ENCODE peak calls at places on chromosomes 5 and 9, in four cellular contexts. D, P, N and K are unnamed samples.

GRCh38 chr5:107401470-107402085 is 269.2 kb downstream of the EFNA5 start:
- DNase-seq in N (no peak), D (no peak), P (no peak), K (no peak)

GRCh38 chr9:114911167-114911821 is 19.1 kb downstream of the TNFSF8 start:
- DNase-seq in P (peak), N (no peak), D (peak), K (no peak)

GRCh38 chr9:136570916-136571315 is 25.1 kb upstream of the NOTCH1 start:
- DNase-seq in N (no peak), D (no peak), P (no peak), K (no peak)

GRCh38 chr5:102561894-102562760 is 63.3 kb upstream of the SLCO6A1 start:
- DNase-seq in D (peak), P (no peak), N (peak), K (no peak)

GRCh38 chr5:75588666-75589065 is 22.6 kb upstream of the ANKDD1B start:
- DNase-seq in P (no peak), D (no peak), N (no peak), K (no peak)

GRCh38 chr5:152634596-152634995 is 229.5 kb upstream of the NMUR2 start:
- DNase-seq in N (no peak), D (no peak), P (peak), K (peak)

GRCh38 chr5:141637693-141638419 is 1.1 kb downstream of the RELL2 start:
- DNase-seq in P (peak), D (peak), N (peak), K (no peak)

GRCh38 chr9:98411981-98412561 is 156.6 kb upstream of the TBC1D2 start:
- DNase-seq in P (no peak), N (no peak), D (no peak), K (no peak)

GRCh38 chr5:155004138-155004744 is 9.3 kb upstream of the KIF4B start:
- DNase-seq in D (peak), P (peak), N (no peak), K (no peak)

GRCh38 chr9:87834357-87834756 is 48.3 kb upstream of the SPATA31E1 start:
- DNase-seq in N (no peak), D (peak), P (peak), K (no peak)

GRCh38 chr9:136854113-136854841 is 2.1 kb downstream of the MAMDC4 start:
- DNase-seq in N (peak), P (no peak), D (no peak), K (no peak)

GRCh38 chr5:169906745-169907649 is 73.3 kb downstream of the INSYN2B start:
- DNase-seq in N (no peak), P (no peak), D (peak), K (no peak)

GRCh38 chr9:92242115-92242778 is 51.2 kb downstream of the IARS1 start:
- DNase-seq in D (no peak), N (no peak), P (peak), K (no peak)

GRCh38 chr5:685262-686171 is 7.6 kb downstream of the TPPP start:
- DNase-seq in P (no peak), N (peak), D (no peak), K (no peak)

GRCh38 chr5:116289276-116289675 is 204.5 kb downstream of the COMMD10 start:
- DNase-seq in D (no peak), P (no peak), N (no peak), K (no peak)

GRCh38 chr9:134704499-134704898 is 62.9 kb downstream of the COL5A1 start:
- DNase-seq in N (no peak), D (no peak), P (no peak), K (no peak)

GRCh38 chr9:26725573-26725972 is 167.0 kb downstream of the CAAP1 start:
- DNase-seq in N (no peak), P (no peak), D (no peak), K (no peak)

GRCh38 chr5:9562101-9562500 is 16.2 kb upstream of the SEMA5A start:
- DNase-seq in N (no peak), D (peak), P (no peak), K (no peak)

GRCh38 chr5:178667109-178667508 is 40.3 kb upstream of the CLK4 start:
- DNase-seq in N (no peak), P (peak), D (no peak), K (no peak)

GRCh38 chr9:109771796-109772525 is 8.0 kb upstream of the PALM2AKAP2 start:
- DNase-seq in P (peak), N (no peak), D (no peak), K (no peak)

GRCh38 chr5:10590226-10591047 is 26.6 kb downstream of the ANKRD33B start:
- DNase-seq in P (no peak), D (no peak), N (no peak), K (no peak)

GRCh38 chr9:115204827-115205506 is 87.0 kb upstream of the TNC start:
- DNase-seq in P (no peak), D (no peak), N (no peak), K (no peak)

GRCh38 chr9:133573791-133574515 is 35.2 kb downstream of the FAM163B start:
- DNase-seq in D (no peak), P (no peak), N (no peak), K (no peak)

GRCh38 chr9:137892424-137893191 is 15.0 kb downstream of the CACNA1B start:
- DNase-seq in N (no peak), D (no peak), P (no peak), K (no peak)

GRCh38 chr5:138453630-138454029 is 11.6 kb upstream of the EGR1 start:
- DNase-seq in P (no peak), N (peak), D (no peak), K (no peak)

GRCh38 chr9:97954550-97954989 is 16.6 kb upstream of the HEMGN start:
- DNase-seq in N (no peak), D (no peak), P (peak), K (no peak)

GRCh38 chr5:80784451-80784850 is 129.7 kb upstream of the DHFR start:
- DNase-seq in N (no peak), D (no peak), P (no peak), K (no peak)

DNA sequence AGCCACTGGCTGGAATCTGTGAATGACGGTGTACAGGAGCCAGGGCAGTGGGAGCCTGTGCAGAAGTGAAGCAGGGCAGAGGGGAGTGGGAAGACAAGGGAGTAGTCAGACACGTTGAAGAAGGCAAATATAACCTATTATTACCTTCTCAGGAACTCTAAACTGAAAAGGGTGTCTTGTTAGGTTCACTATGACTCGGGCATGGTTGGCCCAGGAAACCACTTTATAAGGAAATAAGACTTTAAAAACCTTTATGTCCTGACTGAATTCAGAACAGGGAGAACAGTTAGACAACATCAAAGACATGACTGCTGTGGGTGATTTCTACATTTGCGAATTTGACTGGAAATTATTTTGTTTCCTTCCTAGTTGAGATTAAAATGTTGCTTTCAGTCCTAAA is 107.5 kb downstream of the ACER2 start:
- DNase-seq in D (no peak), N (no peak), P (no peak), K (no peak)
- H3K27ac ChIP-seq in D (no peak), N (no peak), P (no peak), K (peak)

GRCh38 chr5:150651924-150652688 is 8.9 kb upstream of the MYOZ3 start:
- DNase-seq in P (no peak), D (no peak), N (no peak), K (no peak)
- H3K27ac ChIP-seq in P (no peak), D (no peak), N (no peak), K (no peak)

GRCh38 chr9:95436416-95436815 is 80.4 kb downstream of the PTCH1 start:
- DNase-seq in D (no peak), N (no peak), P (no peak), K (no peak)

GRCh38 chr9:95440447-95440846 is 76.3 kb downstream of the PTCH1 start:
- DNase-seq in P (no peak), N (no peak), D (no peak), K (no peak)

GRCh38 chr9:95441081-95441480 is 75.7 kb downstream of the PTCH1 start:
- DNase-seq in D (no peak), N (no peak), P (no peak), K (no peak)

GRCh38 chr9:95437559-95437958 is 79.2 kb downstream of the PTCH1 start:
- DNase-seq in P (no peak), D (no peak), N (no peak), K (no peak)

GRCh38 chr9:95438958-95439357 is 77.8 kb downstream of the PTCH1 start:
- DNase-seq in P (no peak), D (no peak), N (no peak), K (no peak)
- H3K27ac ChIP-seq in P (no peak), D (no peak), N (no peak), K (no peak)

GRCh38 chr5:7395432-7396168 is at the start of gene ADCY2:
- DNase-seq in P (no peak), D (no peak), N (peak), K (no peak)
- H3K27ac ChIP-seq in P (no peak), D (no peak), N (no peak), K (peak)

DNA sequence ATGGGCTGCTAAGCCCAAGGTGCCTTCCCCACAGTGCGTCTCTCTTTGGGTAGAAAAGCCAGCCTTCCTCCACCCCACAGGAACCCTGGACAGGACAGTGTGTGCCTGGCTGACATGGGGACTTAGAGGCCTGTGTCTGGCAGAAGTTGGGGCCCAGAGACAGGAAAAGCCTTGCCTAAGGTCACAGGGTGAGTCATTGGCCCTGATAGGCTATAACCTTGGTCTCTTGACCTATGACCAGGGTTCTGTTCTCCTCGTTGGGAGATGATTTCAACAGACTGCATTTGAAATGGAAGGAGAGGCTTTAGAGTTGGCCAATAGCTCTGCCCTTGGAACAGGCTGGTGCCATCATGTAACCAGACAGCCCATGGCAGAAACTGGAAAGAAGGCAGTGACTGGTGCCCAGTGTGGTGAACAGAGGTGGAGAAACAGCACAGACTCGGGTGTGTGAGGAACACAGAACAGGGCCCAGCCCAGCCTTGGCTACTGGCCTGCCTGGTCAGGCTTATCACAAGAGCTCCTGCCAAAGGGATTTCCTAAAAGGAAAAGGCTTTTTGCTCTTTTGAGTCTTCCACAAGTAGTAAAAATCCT is 109.9 kb upstream of the SLC25A48 start:
- DNase-seq in P (no peak), D (no peak), N (no peak), K (no peak)
- H3K27ac ChIP-seq in P (no peak), D (no peak), N (no peak), K (no peak)

DNA sequence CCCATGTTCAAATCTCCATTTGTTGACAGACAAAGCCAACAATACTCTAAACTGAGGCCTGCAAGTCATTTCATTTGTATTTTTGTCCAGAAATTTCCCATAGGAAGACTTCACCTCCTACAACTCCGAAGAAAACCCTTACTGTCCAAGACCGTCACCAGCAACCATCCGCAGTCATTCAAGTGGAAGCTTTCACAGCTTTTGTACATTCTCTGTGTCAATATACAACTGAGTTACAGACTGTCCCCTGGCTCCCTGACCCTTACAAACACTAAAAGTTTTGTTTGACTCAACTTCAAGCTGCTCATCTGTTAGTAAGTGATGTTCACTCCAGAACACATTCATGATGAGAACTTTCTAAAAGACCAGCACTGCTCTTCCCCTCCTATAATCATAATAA is 210.1 kb downstream of the DEPDC1B start:
- DNase-seq in P (no peak), N (no peak), D (no peak), K (no peak)
- H3K27ac ChIP-seq in P (no peak), N (no peak), D (no peak), K (peak)